ENCODE peak calls at places on chromosomes 4 and X, in five cellular contexts. K is occipital lobe; E is stimulated activated CD4-positive, alpha-beta T cell treated with anti-CD3 and anti-CD28 coated beads, Interleukin-1b, Interleukin-23, amount 100 ng/mL, for 48 hours; W is uterus; H is lung. J is an unnamed sample.

GRCh38 chrX:22577181-22577580 is 304.5 kb downstream of the CBLL2 start:
- DNase-seq in K (no peak), E (no peak), W (no peak), H (no peak), J (no peak)

GRCh38 chrX:23797371-23798128 is 14.6 kb downstream of the SAT1 start:
- DNase-seq in K (no peak), E (no peak), W (no peak), H (no peak), J (no peak)

GRCh38 chrX:150158554-150159332 is 204.4 kb upstream of the MAMLD1 start:
- DNase-seq in K (no peak), E (no peak), W (no peak), H (no peak), J (no peak)

GRCh38 chrX:83501540-83501939 is 6.5 kb upstream of the POU3F4 start:
- DNase-seq in K (no peak), E (no peak), W (no peak), H (no peak), J (no peak)

GRCh38 chr4:56958111-56958517 is 19.3 kb downstream of the NOA1 start:
- DNase-seq in K (peak), E (no peak), W (peak), H (peak), J (peak)

GRCh38 chrX:66633541-66633940 is 5.3 kb downstream of the EDA2R start:
- DNase-seq in K (no peak), E (no peak), W (no peak), H (no peak), J (no peak)

GRCh38 chrX:47586043-47586787 is 4.0 kb downstream of the TIMP1 start:
- DNase-seq in K (no peak), E (no peak), W (no peak), H (no peak), J (no peak)

GRCh38 chr4:87005369-87005689 is 70.5 kb downstream of the AFF1 start:
- DNase-seq in K (no peak), E (no peak), W (no peak), H (no peak), J (no peak)

GRCh38 chr4:140150636-140150885 is 3.4 kb downstream of the MAML3 start:
- DNase-seq in K (no peak), E (peak), W (no peak), H (peak), J (peak)

GRCh38 chr4:98771959-98772619 is 113.7 kb upstream of the TSPAN5 start:
- DNase-seq in K (no peak), E (no peak), W (no peak), H (no peak), J (no peak)

GRCh38 chr4:109703664-109704351 is 563 bp upstream of the CASP6 start:
- DNase-seq in K (no peak), E (no peak), W (no peak), H (no peak), J (no peak)

GRCh38 chr4:150584198-150584593 is 2.2 kb downstream of the MAB21L2 start:
- DNase-seq in K (no peak), E (no peak), W (no peak), H (no peak), J (no peak)

GRCh38 chr4:6047130-6047673 is 29.0 kb upstream of the C4orf50 start:
- DNase-seq in K (no peak), E (no peak), W (no peak), H (no peak), J (no peak)

GRCh38 chr4:82099863-82100579 is 273.8 kb downstream of the HNRNPD start:
- DNase-seq in K (no peak), E (no peak), W (peak), H (no peak), J (no peak)

GRCh38 chrX:47623540-47624027 is 3.9 kb upstream of the SYN1 start:
- DNase-seq in K (peak), E (peak), W (no peak), H (no peak), J (no peak)

GRCh38 chr4:114807759-114808404 is 209.3 kb downstream of the UGT8 start:
- DNase-seq in K (no peak), E (peak), W (no peak), H (no peak), J (no peak)

GRCh38 chr4:20248155-20248558 is 3.5 kb upstream of the SLIT2 start:
- DNase-seq in K (no peak), E (no peak), W (no peak), H (no peak), J (no peak)

GRCh38 chrX:153956044-153956907 is 11.8 kb upstream of the RENBP start:
- DNase-seq in K (no peak), E (no peak), W (no peak), H (no peak), J (no peak)

GRCh38 chr4:177093964-177094363 is 215.7 kb upstream of the NEIL3 start:
- DNase-seq in K (no peak), E (no peak), W (no peak), H (no peak), J (no peak)

GRCh38 chrX:144791298-144791697 is 456.0 kb upstream of the SPANXN1 start:
- DNase-seq in K (no peak), E (no peak), W (no peak), H (no peak), J (no peak)

GRCh38 chrX:69021561-69021960 is 143.7 kb downstream of the PJA1 start:
- DNase-seq in K (no peak), E (no peak), W (no peak), H (peak), J (no peak)

GRCh38 chr4:17033256-17034245 is 135.1 kb upstream of the LDB2 start:
- DNase-seq in K (no peak), E (no peak), W (peak), H (no peak), J (no peak)

GRCh38 chrX:106894392-106894909 is 8.7 kb downstream of the RIPPLY1 start:
- DNase-seq in K (peak), E (peak), W (peak), H (peak), J (peak)

GRCh38 chr4:101417046-101417445 is 69.7 kb upstream of the PPP3CA start:
- DNase-seq in K (no peak), E (no peak), W (no peak), H (no peak), J (no peak)

GRCh38 chr4:78592104-78592783 is 40.7 kb downstream of the ANXA3 start:
- DNase-seq in K (no peak), E (no peak), W (no peak), H (no peak), J (no peak)

GRCh38 chr4:139552506-139552905 is 3.5 kb downstream of the SETD7 start:
- DNase-seq in K (no peak), E (no peak), W (no peak), H (no peak), J (no peak)

GRCh38 chrX:71171110-71171801 is 26.6 kb downstream of the NLGN3 start:
- DNase-seq in K (no peak), E (no peak), W (no peak), H (no peak), J (no peak)

GRCh38 chr4:99612281-99612680 is 37.7 kb downstream of the MTTP start:
- DNase-seq in K (no peak), E (no peak), W (no peak), H (no peak), J (no peak)

GRCh38 chrX:132407704-132408103 is 81.1 kb downstream of the MBNL3 start:
- DNase-seq in K (no peak), E (no peak), W (no peak), H (no peak), J (no peak)

GRCh38 chr4:32661229-32661628 is 1941.1 kb downstream of the PCDH7 start:
- DNase-seq in K (no peak), E (no peak), W (no peak), H (no peak), J (no peak)

GRCh38 chr4:177123811-177124210 is 185.9 kb upstream of the NEIL3 start:
- DNase-seq in K (no peak), E (no peak), W (no peak), H (no peak), J (no peak)

GRCh38 chrX:102651242-102651967 is at the start of gene GPRASP1:
- DNase-seq in K (peak), E (peak), W (peak), H (no peak), J (peak)

GRCh38 chrX:402857-403256 is 16.1 kb upstream of the PPP2R3B start:
- DNase-seq in K (no peak), E (no peak), W (no peak), H (no peak), J (no peak)

GRCh38 chr4:54840992-54841768 is 183.4 kb downstream of the KIT start:
- DNase-seq in K (no peak), E (no peak), W (no peak), H (no peak), J (no peak)

GRCh38 chrX:95835223-95835622 is 849.4 kb upstream of the DIAPH2 start:
- DNase-seq in K (no peak), E (no peak), W (no peak), H (no peak), J (no peak)

GRCh38 chr4:39613093-39613656 is 25.5 kb downstream of the SMIM14 start:
- DNase-seq in K (no peak), E (no peak), W (no peak), H (no peak), J (no peak)

GRCh38 chr4:7158081-7158750 is 34.1 kb upstream of the SORCS2 start:
- DNase-seq in K (no peak), E (no peak), W (peak), H (no peak), J (no peak)

GRCh38 chr4:85825937-85826678 is 351.2 kb downstream of the ARHGAP24 start:
- DNase-seq in K (no peak), E (no peak), W (no peak), H (peak), J (no peak)

J was measured in amygdala.